ENCODE peak calls at places on chromosomes 1 and 21, in four cellular contexts. C, A, Z and B are unnamed samples.

GRCh38 chr1:197222780-197223179 is 45.3 kb upstream of the CRB1 start:
- DNase-seq in Z (no peak), C (no peak), A (no peak), B (no peak)

GRCh38 chr1:66331641-66332523 is 202.1 kb upstream of the SGIP1 start:
- DNase-seq in A (peak), Z (peak), C (no peak), B (peak)

GRCh38 chr1:2641381-2642130 is 8.7 kb upstream of the MMEL1 start:
- DNase-seq in C (no peak), Z (no peak), A (no peak), B (no peak)

GRCh38 chr1:34984435-34985062 is 598 bp downstream of the TMEM35B start:
- DNase-seq in Z (no peak), C (no peak), A (peak), B (peak)

GRCh38 chr1:246582301-246583055 is 16.2 kb downstream of the CNST start:
- DNase-seq in C (no peak), A (no peak), Z (no peak), B (no peak)

GRCh38 chr21:41431788-41432548 is 5.9 kb downstream of the MX1 start:
- DNase-seq in A (no peak), C (no peak), Z (no peak), B (no peak)

GRCh38 chr1:204359474-204360255 is at the start of gene PLEKHA6:
- DNase-seq in C (no peak), A (peak), Z (no peak), B (no peak)

GRCh38 chr1:75673399-75673798 is 51.1 kb upstream of the ACADM start:
- DNase-seq in Z (no peak), C (no peak), A (no peak), B (no peak)

GRCh38 chr1:115274467-115274866 is 63.6 kb downstream of the NGF start:
- DNase-seq in C (no peak), Z (no peak), A (no peak), B (no peak)

GRCh38 chr1:20449736-20450311 is 36.2 kb downstream of the CAMK2N1 start:
- DNase-seq in A (no peak), Z (no peak), C (no peak), B (no peak)

GRCh38 chr1:155038602-155039307 is 5.1 kb downstream of the DCST1 start:
- DNase-seq in C (no peak), A (peak), Z (no peak), B (no peak)

GRCh38 chr1:235857756-235858155 is 8.9 kb downstream of the LYST start:
- DNase-seq in Z (no peak), C (no peak), A (no peak), B (peak)

GRCh38 chr1:998905-999796 is 746 bp downstream of the HES4 start:
- DNase-seq in C (no peak), A (peak), Z (no peak), B (no peak)

GRCh38 chr1:57019240-57019805 is 53.5 kb upstream of the C8B start:
- DNase-seq in C (no peak), Z (no peak), A (no peak), B (no peak)

GRCh38 chr1:101854271-101854670 is 142.5 kb downstream of the OLFM3 start:
- DNase-seq in A (no peak), Z (no peak), C (no peak), B (no peak)

GRCh38 chr1:52365746-52366516 is at the start of gene CC2D1B:
- DNase-seq in C (peak), Z (peak), A (peak), B (peak)

GRCh38 chr1:26553942-26554682 is 24.6 kb downstream of the RPS6KA1 start:
- DNase-seq in A (no peak), C (no peak), Z (no peak), B (no peak)

GRCh38 chr1:2789986-2790581 is 11.4 kb downstream of the TTC34 start:
- DNase-seq in C (no peak), A (no peak), Z (no peak), B (no peak)

GRCh38 chr21:43719748-43720538 is 1.0 kb downstream of the PDXK start:
- DNase-seq in Z (no peak), C (no peak), A (peak), B (no peak)

GRCh38 chr21:43720539-43721224 is 1.8 kb downstream of the PDXK start:
- DNase-seq in Z (no peak), C (no peak), A (no peak), B (no peak)

GRCh38 chr21:43718872-43719747 is at the start of gene PDXK:
- DNase-seq in Z (no peak), C (peak), A (peak), B (peak)

GRCh38 chr21:43721939-43722338 is 3.0 kb downstream of the PDXK start:
- DNase-seq in Z (no peak), A (no peak), C (no peak), B (no peak)

DNA sequence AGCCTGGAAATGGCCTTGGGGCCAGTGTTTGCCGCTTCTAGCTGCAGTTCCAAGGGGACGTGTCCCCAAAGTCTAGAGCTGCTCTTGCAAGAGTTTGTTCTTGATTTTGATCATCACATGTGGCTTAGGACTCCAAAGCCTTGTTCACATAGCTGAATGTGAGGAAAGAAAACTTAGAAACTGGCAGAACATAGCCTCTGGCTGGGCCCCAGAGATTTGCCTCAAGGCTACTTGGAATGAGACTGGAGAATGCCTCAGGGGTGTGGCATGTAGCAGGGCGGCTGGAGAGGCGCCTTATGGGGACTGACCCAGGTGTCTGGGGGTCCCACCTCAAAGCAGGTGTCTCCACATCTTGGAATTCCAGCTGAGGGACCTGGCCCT is 2.3 kb downstream of the PDXK start:
- DNase-seq in A (no peak), C (no peak), Z (no peak), B (no peak)
- H3K4me3 ChIP-seq in A (peak), C (no peak), Z (peak), B (no peak)

GRCh38 chr21:26743524-26743923 is 101.7 kb downstream of the ADAMTS1 start:
- DNase-seq in Z (no peak), C (no peak), A (no peak), B (no peak)

GRCh38 chr21:26736449-26736848 is 108.8 kb downstream of the ADAMTS1 start:
- DNase-seq in C (no peak), A (peak), Z (no peak), B (no peak)

DNA sequence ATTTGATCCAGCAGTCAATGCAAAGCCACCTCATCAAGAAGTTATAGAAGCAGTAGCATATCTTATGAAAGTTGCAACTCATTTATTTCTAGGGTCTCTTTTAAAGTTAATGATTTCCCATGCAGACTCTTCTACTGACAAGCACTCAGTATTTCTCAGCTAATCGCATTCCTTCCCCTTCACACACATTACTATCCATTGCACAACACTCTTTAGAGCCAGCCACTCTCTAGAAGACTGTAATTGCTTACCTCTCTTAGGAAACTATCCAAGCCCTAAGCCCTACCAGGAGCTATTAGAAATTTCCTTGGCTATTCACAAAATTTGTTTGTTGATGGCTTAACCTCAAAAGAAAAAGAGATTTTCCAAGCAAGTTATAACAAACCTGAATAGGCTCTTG is 106.0 kb downstream of the ADAMTS1 start:
- DNase-seq in Z (peak), C (no peak), A (peak), B (no peak)
- H3K4me3 ChIP-seq in Z (no peak), C (no peak), A (no peak), B (no peak)

DNA sequence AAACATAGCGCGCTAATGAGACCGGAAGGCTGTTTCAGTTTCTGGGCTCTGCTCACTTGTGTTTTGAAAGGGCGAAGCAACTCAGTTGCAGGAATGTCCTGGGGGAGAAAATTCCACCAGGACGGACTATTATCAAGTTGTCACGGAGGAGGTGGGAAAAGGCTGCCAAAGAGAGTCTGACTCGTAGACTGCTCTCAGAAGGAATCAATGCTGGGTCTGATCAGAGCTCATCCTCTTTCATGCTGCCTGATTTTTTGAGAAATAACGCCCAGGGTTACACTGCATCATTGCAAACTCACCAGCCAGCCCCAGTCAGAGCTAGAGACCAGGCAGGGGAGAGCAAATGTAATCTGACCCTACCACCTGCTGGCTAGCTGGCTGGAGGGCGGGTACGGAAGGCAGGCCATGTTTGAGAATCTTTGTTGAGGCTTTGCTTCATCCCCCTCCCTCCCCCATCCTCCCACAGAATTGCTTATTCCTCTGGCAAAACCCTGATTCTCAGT is 36.4 kb upstream of the BCL9 start:
- DNase-seq in C (peak), Z (no peak), A (peak), B (no peak)
- H3K4me3 ChIP-seq in C (peak), Z (no peak), A (peak), B (no peak)

GRCh38 chr1:171652234-171652822 is at the start of gene MYOC:
- DNase-seq in A (no peak), C (no peak), Z (no peak), B (no peak)

GRCh38 chr1:171654705-171655214 is 2.3 kb upstream of the MYOC start:
- DNase-seq in A (peak), C (no peak), Z (no peak), B (no peak)

GRCh38 chr1:171655215-171656116 is 3.0 kb upstream of the MYOC start:
- DNase-seq in C (peak), Z (no peak), A (peak), B (peak)

GRCh38 chr1:171653796-171654704 is 1.6 kb upstream of the MYOC start:
- DNase-seq in C (no peak), A (peak), Z (no peak), B (no peak)
- H3K4me3 ChIP-seq in C (no peak), A (peak), Z (no peak), B (no peak)